ENCODE peak calls at places on chromosome 3, in five cellular contexts. U is hepatocyte, W is lower lobe of right lung, P is lung, O is PC-3. Y is an unnamed sample. For H3K9me3, the result is how much of the 10 kb centered on the place peaks cover.

GRCh38 chr3:116166121-116166520 is 279.2 kb downstream of the LSAMP start:
- DNase-seq in O (no peak), U (no peak), P (no peak), W (no peak), Y (no peak)

GRCh38 chr3:143170676-143171075 is 51.1 kb downstream of the CHST2 start:
- DNase-seq in O (no peak), P (no peak), W (no peak), U (no peak), Y (no peak)

GRCh38 chr3:194607592-194608386 is 25.4 kb downstream of the TMEM44 start:
- DNase-seq in W (no peak), O (no peak), U (no peak), P (peak), Y (no peak)

GRCh38 chr3:165254812-165255211 is 58.6 kb upstream of the SLITRK3 start:
- DNase-seq in O (peak), P (no peak), U (peak), W (no peak), Y (no peak)

GRCh38 chr3:99473321-99473751 is 165.1 kb upstream of the COL8A1 start:
- DNase-seq in O (peak), U (no peak), P (no peak), W (no peak), Y (no peak)

GRCh38 chr3:174862101-174862500 is 3.0 kb downstream of the NAALADL2 start:
- DNase-seq in W (no peak), U (peak), O (peak), P (peak), Y (no peak)

GRCh38 chr3:52088445-52089367 is 32.3 kb upstream of the DUSP7 start:
- DNase-seq in U (peak), W (peak), P (no peak), O (no peak), Y (no peak)

GRCh38 chr3:18224406-18224805 is 200.7 kb downstream of the SATB1 start:
- DNase-seq in W (no peak), P (no peak), U (no peak), O (no peak), Y (no peak)

GRCh38 chr3:127137113-127137512 is 55.8 kb upstream of the PRR23E start:
- DNase-seq in O (no peak), U (no peak), P (no peak), W (no peak), Y (no peak)

GRCh38 chr3:154089416-154090115 is 31.6 kb upstream of the ARHGEF26 start:
- DNase-seq in U (peak), W (no peak), P (no peak), O (peak), Y (no peak)

GRCh38 chr3:71446260-71446659 is 137.3 kb downstream of the FOXP1 start:
- DNase-seq in U (no peak), W (no peak), O (no peak), P (no peak), Y (no peak)

GRCh38 chr3:50299929-50300680 is 900 bp upstream of the HYAL3 start:
- DNase-seq in U (no peak), P (no peak), W (peak), O (no peak), Y (no peak)

GRCh38 chr3:46609074-46609735 is 3.1 kb upstream of the FAM240A start:
- DNase-seq in P (no peak), U (no peak), W (no peak), O (no peak), Y (no peak)

GRCh38 chr3:141294300-141294699 is 62.7 kb downstream of the PXYLP1 start:
- DNase-seq in O (no peak), U (no peak), W (no peak), P (no peak), Y (no peak)

GRCh38 chr3:138774529-138775253 is 60.0 kb downstream of the PIK3CB start:
- DNase-seq in P (peak), W (no peak), U (peak), O (peak), Y (no peak)

GRCh38 chr3:129549006-129549800 is 6.2 kb downstream of the H1-8 start:
- DNase-seq in W (no peak), O (peak), U (no peak), P (no peak), Y (no peak)

GRCh38 chr3:121661376-121661775 is 673 bp upstream of the HCLS1 start:
- DNase-seq in O (no peak), P (no peak), U (no peak), W (no peak), Y (no peak)

GRCh38 chr3:48715179-48715800 is 1.7 kb downstream of the IP6K2 start:
- DNase-seq in U (peak), O (peak), W (no peak), P (no peak), Y (no peak)

GRCh38 chr3:100606894-100607512 is 2.4 kb upstream of the ADGRG7 start:
- DNase-seq in W (no peak), P (no peak), O (no peak), U (no peak), Y (no peak)

GRCh38 chr3:157104521-157104920 is 55.4 kb downstream of the CCNL1 start:
- DNase-seq in U (no peak), W (no peak), P (no peak), O (peak), Y (no peak)

GRCh38 chr3:4906107-4906621 is 73.1 kb upstream of the BHLHE40 start:
- DNase-seq in O (peak), U (no peak), P (no peak), W (no peak), Y (no peak)

GRCh38 chr3:24242012-24242698 is 252.5 kb downstream of the THRB start:
- DNase-seq in W (no peak), O (peak), P (no peak), U (no peak), Y (no peak)

GRCh38 chr3:101944308-101944707 is 95.0 kb downstream of the NFKBIZ start:
- DNase-seq in U (no peak), P (no peak), O (no peak), W (no peak), Y (no peak)

GRCh38 chr3:11770105-11770476 is 76.6 kb downstream of the TAMM41 start:
- DNase-seq in U (peak), P (no peak), O (no peak), W (no peak), Y (no peak)

GRCh38 chr3:45557471-45557870 is 37.1 kb upstream of the LIMD1 start:
- DNase-seq in P (no peak), W (no peak), U (no peak), O (no peak), Y (no peak)

GRCh38 chr3:133457025-133457424 is 57.2 kb downstream of the BFSP2 start:
- DNase-seq in U (no peak), P (no peak), O (no peak), W (no peak), Y (no peak)

GRCh38 chr3:27349832-27350231 is 19.4 kb downstream of the NEK10 start:
- DNase-seq in P (no peak), O (no peak), W (no peak), U (no peak), Y (no peak)

GRCh38 chr3:79183496-79183895 is 584.3 kb downstream of the ROBO1 start:
- DNase-seq in W (no peak), U (no peak), P (no peak), O (no peak), Y (no peak)

GRCh38 chr3:119310052-119310451 is 15.9 kb downstream of the ARHGAP31 start:
- DNase-seq in U (no peak), W (no peak), O (peak), P (no peak), Y (no peak)

GRCh38 chr3:69831737-69832136 is 92.5 kb downstream of the MITF start:
- DNase-seq in W (no peak), U (no peak), P (no peak), O (no peak), Y (no peak)

GRCh38 chr3:3179407-3180094 is at the start of gene CRBN:
- DNase-seq in O (peak), W (peak), U (peak), P (peak), Y (peak)
- H3K27ac ChIP-seq in O (no peak), W (peak), U (peak), P (peak), Y (peak)

GRCh38 chr3:31639828-31640227 is 107.1 kb downstream of the STT3B start:
- DNase-seq in P (no peak), U (no peak), W (no peak), O (no peak), Y (no peak)
- TF ChIP-seq CTCF in P (no peak), U (no peak), W (no peak), O (peak), Y (no peak)

DNA sequence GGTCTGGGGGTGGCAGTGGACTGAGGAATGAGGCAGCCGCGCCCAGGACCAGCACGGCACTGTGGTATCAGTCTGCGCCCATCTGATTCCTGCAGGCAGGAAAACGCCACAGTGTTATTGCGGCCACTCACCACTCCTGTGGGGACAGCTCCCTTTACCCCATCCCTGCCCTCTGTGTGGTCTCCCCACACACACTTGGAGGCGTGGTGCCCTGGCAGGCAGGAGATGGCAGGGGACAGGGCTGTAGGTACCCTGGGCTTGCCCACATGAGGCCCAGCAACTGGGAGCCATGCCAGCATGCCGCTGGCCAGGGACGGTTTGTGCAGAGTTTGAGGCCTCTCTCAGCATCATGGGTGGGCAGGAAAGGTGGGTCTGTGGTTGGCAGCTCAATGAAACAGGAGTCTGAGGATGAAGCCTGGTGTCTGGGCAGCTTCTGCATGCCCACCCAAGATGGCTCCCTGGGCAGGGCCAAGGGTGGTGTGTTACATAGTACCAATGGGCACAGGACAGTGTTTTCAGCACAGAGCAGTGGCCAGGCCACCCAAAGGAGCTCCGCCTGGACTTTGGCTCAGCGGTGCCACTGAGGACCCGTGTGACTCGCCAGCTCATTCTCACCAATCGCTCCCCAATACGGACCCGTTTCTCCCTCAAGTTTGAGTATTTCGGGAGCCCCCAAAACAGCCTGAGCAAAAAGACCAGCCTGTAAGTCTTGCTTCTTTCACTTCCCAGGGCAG is 27.2 kb downstream of the ACAA1 start:
- DNase-seq in W (peak), U (no peak), P (no peak), O (no peak), Y (no peak)
- H3K9me3 ChIP-seq in W (under half), U (under half), P (under half), O (under half), Y (under half)

GRCh38 chr3:177385831-177386301 is 188.6 kb upstream of the TBL1XR1 start:
- DNase-seq in W (no peak), U (no peak), O (peak), P (no peak), Y (no peak)
- H3K27ac ChIP-seq in W (no peak), U (no peak), O (no peak), P (no peak), Y (no peak)

GRCh38 chr3:9803494-9803893 is 6.6 kb upstream of the TTLL3 start:
- DNase-seq in U (no peak), O (no peak), W (no peak), P (no peak), Y (no peak)

GRCh38 chr3:9795212-9795611 is 2.3 kb downstream of the ARPC4 start:
- DNase-seq in P (no peak), O (no peak), W (no peak), U (no peak), Y (no peak)

GRCh38 chr3:9806137-9806536 is 3.9 kb upstream of the TTLL3 start:
- DNase-seq in O (no peak), U (no peak), W (no peak), P (no peak), Y (no peak)

GRCh38 chr3:9797196-9797945 is 4.5 kb downstream of the ARPC4 start:
- DNase-seq in P (no peak), U (no peak), W (no peak), O (no peak), Y (no peak)

DNA sequence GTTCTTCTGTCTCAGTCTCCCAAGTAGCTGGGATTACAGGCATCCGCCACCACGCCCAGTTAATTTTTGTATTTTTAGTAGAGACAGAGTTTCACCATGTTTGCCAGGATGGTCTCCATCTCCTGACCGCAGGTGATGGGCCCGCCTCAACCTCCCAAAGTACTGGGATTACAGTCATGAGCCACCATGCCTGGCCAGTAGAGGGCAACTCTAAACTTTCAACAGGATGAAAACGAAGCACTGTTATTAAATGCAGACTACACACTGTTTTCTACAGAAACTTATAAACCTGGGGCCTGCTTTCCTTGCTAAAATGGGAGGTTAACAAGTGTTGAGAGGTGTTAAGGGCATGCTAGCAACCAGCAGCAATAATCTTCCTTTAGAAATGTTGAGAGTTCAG is 7.6 kb downstream of the ARPC4 start:
- DNase-seq in U (no peak), W (no peak), P (no peak), O (peak), Y (no peak)
- TF ChIP-seq CTCF in U (peak), W (no peak), P (no peak), O (peak), Y (no peak)

GRCh38 chr3:32255345-32255744 is 16.9 kb downstream of the CMTM8 start:
- DNase-seq in P (no peak), U (no peak), W (no peak), O (no peak), Y (no peak)

GRCh38 chr3:32257042-32257441 is 18.6 kb downstream of the CMTM8 start:
- DNase-seq in O (peak), W (no peak), U (no peak), P (no peak), Y (no peak)

GRCh38 chr3:32257641-32258438 is 19.4 kb downstream of the CMTM8 start:
- DNase-seq in P (no peak), U (no peak), O (peak), W (no peak), Y (no peak)

GRCh38 chr3:32254268-32254667 is 15.8 kb downstream of the CMTM8 start:
- DNase-seq in P (no peak), O (no peak), U (no peak), W (no peak), Y (no peak)

DNA sequence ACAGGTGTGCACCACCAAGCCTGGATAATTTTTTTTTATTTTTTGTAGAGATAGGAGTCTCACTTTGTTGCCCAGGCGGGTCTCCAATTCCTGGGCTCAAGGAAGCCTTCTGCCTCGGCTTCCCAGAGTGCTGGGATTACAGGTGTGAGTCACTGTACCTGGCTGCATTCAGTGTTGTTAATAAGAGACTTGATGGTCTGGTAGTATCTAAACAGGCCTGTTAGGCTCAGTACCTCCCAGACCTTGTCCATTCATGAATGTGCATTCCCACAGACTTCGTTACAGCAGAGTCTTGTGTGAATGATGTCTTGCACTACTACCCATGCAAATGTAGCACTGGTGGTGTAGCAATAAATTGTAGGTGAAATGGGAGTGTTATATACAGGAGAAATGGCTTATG is 17.7 kb downstream of the CMTM8 start:
- DNase-seq in W (no peak), U (no peak), P (no peak), O (peak), Y (no peak)
- H3K9me3 ChIP-seq in W (under half), U (under half), P (under half), O (under half), Y (under half)

DNA sequence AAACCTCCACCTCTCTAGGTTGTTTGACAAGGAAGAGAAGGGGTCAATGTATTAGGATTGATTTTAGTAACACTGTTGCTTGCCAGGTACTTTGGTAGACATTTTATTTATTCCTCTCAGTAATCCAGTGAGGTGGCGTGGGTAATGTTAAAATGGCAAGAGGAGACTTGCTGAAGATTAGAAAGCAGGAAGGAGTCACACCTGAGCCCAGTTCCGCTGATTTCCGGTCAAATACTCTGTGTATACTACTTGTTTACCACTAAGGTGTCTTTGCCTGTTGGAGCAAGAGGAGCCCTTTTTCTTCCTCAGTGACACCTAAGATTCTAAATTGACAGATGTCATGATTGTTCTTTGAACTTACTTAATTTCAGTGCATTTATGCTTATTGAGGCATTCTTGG is 1.7 kb downstream of the OXNAD1 start:
- DNase-seq in P (no peak), U (no peak), W (no peak), O (peak), Y (no peak)
- H3K27ac ChIP-seq in P (no peak), U (no peak), W (no peak), O (no peak), Y (no peak)

Y was measured in CD4-positive, alpha-beta T cell.